ENCODE peak calls at places on chromosomes 4 and X, in four cellular contexts. D, H, F and J are unnamed samples.

GRCh38 chr4:52877694-52878093 is 15.6 kb downstream of the RASL11B start:
- DNase-seq in D (no peak), H (no peak), F (no peak), J (no peak)

GRCh38 chr4:48748949-48749596 is 31.0 kb downstream of the FRYL start:
- DNase-seq in D (no peak), H (no peak), F (no peak), J (no peak)

GRCh38 chr4:8607603-8608481 is 15.3 kb downstream of the CPZ start:
- DNase-seq in D (peak; percentile 42), H (no peak), F (no peak), J (peak; percentile 97)

GRCh38 chr4:158169516-158169915 is 3.3 kb downstream of the GASK1B start:
- DNase-seq in D (no peak), H (no peak), F (no peak), J (no peak)

GRCh38 chr4:136055360-136055759 is 1476.9 kb downstream of the PCDH18 start:
- DNase-seq in D (no peak), H (no peak), F (no peak), J (no peak)

GRCh38 chrX:107559506-107559905 is 68.8 kb upstream of the PRPS1 start:
- DNase-seq in D (no peak), H (no peak), F (no peak), J (no peak)

GRCh38 chr4:25457053-25457715 is 80.1 kb downstream of the ANAPC4 start:
- DNase-seq in D (no peak), H (no peak), F (no peak), J (no peak)

GRCh38 chrX:38871129-38872029 is 70.1 kb downstream of the MID1IP1 start:
- DNase-seq in D (no peak), H (no peak), F (no peak), J (no peak)

GRCh38 chrX:125407314-125407713 is 87.6 kb downstream of the TEX13C start:
- DNase-seq in D (no peak), H (no peak), F (no peak), J (no peak)

GRCh38 chrX:17017134-17017533 is 70.7 kb downstream of the REPS2 start:
- DNase-seq in D (no peak), H (no peak), F (no peak), J (no peak)

GRCh38 chr4:39369301-39369700 is 3.1 kb upstream of the RFC1 start:
- DNase-seq in D (peak; percentile 37), H (no peak), F (no peak), J (no peak)

GRCh38 chr4:54924891-54925290 is 200.5 kb downstream of the KDR start:
- DNase-seq in D (no peak), H (no peak), F (no peak), J (no peak)

GRCh38 chr4:145011636-145012035 is 86.4 kb downstream of the ANAPC10 start:
- DNase-seq in D (no peak), H (no peak), F (no peak), J (no peak)

GRCh38 chrX:136711147-136711546 is 63.2 kb downstream of the CD40LG start:
- DNase-seq in D (peak; percentile 32), H (no peak), F (no peak), J (peak; percentile 42)

GRCh38 chr4:182015893-182016292 is 227.3 kb upstream of the TENM3 start:
- DNase-seq in D (no peak), H (no peak), F (no peak), J (no peak)

GRCh38 chr4:3227878-3228675 is 20.9 kb upstream of the MSANTD1 start:
- DNase-seq in D (no peak), H (no peak), F (no peak), J (no peak)

GRCh38 chr4:48180234-48180633 is 46.2 kb upstream of the TXK start:
- DNase-seq in D (no peak), H (no peak), F (no peak), J (no peak)

GRCh38 chr4:8854866-8855265 is 16.8 kb downstream of the HMX1 start:
- DNase-seq in D (no peak), H (no peak), F (no peak), J (no peak)

GRCh38 chr4:96698891-96699290 is 859.0 kb downstream of the PDHA2 start:
- DNase-seq in D (no peak), H (no peak), F (no peak), J (no peak)

GRCh38 chr4:4308800-4309441 is 18.9 kb downstream of the ZBTB49 start:
- DNase-seq in D (no peak), H (no peak), F (no peak), J (no peak)

GRCh38 chrX:20680998-20681397 is 414.3 kb upstream of the RPS6KA3 start:
- DNase-seq in D (no peak), H (no peak), F (no peak), J (no peak)

DNA sequence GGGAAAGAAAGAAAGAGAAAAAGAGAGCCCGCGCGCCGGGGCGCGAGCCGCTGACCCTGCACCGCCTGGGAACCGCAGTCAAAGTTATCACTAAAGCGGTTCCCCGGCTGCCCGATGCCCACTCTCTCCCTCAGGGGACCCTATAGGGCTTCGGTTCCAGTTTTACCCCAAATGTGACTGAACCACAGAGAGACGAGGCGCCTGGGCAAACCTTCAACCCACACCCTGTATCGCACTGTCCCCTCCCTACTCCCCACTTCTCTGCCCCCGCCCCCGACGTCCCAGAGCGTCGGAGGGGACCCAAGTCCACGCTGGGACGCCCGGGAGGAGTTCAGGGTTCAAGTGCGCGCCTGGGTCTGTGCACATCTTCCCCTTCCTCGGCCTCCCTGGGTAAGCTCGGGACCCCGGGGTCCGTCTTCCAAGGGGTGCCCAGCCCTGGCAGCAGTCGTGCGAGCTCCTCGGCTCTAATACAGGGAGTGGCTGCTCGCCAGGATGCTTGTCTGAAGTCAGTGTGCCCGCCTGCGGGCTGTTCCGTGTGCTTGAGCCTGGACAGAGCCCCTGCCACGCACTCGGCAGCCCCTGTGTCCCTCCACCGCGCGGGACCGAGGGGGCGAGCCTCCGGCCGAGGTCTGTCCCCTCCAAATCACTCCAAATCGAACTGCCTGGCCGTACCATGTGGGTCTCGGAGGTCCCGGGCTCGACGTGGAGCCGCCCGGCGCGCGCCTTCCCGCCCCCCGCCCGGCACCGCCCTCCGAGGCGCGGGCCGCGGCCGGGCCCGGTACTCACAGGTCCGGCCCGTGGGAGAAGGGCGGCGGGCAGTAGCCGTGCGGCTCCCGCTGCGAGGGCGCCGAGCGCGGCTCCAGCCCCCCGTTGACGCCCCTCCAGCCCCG is 935 bp downstream of the TRPC3 start:
- DNase-seq in D (no peak), H (no peak), F (no peak), J (peak; percentile 44)
- H3K27ac ChIP-seq in D (no peak overlapping the region), H (no peak overlapping the region), F (no peak overlapping the region), J (no peak overlapping the region)

GRCh38 chrX:142095816-142096215 is 109.3 kb downstream of the MAGEC2 start:
- DNase-seq in D (no peak), H (no peak), F (no peak), J (no peak)

DNA sequence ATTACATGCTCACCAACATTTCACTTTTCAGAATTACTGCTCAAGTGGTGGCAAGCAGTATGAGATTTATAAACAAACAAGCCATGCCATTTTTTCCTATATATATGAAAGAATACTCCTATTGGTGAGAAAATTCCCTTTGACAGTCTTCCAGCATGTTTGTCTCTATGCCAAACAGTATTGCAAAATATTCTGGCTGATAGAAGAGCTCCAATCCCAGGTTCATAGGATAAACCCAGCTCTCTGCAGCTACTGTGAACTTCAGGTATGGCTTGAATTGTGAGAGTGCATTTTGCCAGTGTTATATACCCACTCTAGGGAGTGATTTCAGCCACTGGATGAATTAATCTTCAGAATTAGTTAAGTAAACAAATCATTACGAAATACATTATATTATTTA is 108.8 kb downstream of the MAGEC2 start:
- DNase-seq in D (no peak), H (no peak), F (no peak), J (no peak)
- TF ChIP-seq NFIC in D (no peak), H (no peak), F (no peak), J (no peak)

GRCh38 chrX:116277391-116277790 is 106.8 kb downstream of the AGTR2 start:
- DNase-seq in D (no peak), H (no peak), F (no peak), J (no peak)
- H3K27ac ChIP-seq in D (no peak overlapping the region), H (no peak overlapping the region), F (no peak overlapping the region), J (no peak overlapping the region)

GRCh38 chrX:150363561-150364346 is 637 bp downstream of the MAMLD1 start:
- DNase-seq in D (no peak), H (no peak), F (no peak), J (peak; percentile 69)

GRCh38 chrX:150364347-150365050 is 1.4 kb downstream of the MAMLD1 start:
- DNase-seq in D (no peak), H (no peak), F (no peak), J (peak; percentile 59)

GRCh38 chrX:150366951-150367545 is 3.9 kb downstream of the MAMLD1 start:
- DNase-seq in D (no peak), H (no peak), F (no peak), J (no peak)

GRCh38 chrX:150365051-150365952 is 2.2 kb downstream of the MAMLD1 start:
- DNase-seq in D (peak; percentile 34), H (no peak), F (no peak), J (peak; percentile 78)

DNA sequence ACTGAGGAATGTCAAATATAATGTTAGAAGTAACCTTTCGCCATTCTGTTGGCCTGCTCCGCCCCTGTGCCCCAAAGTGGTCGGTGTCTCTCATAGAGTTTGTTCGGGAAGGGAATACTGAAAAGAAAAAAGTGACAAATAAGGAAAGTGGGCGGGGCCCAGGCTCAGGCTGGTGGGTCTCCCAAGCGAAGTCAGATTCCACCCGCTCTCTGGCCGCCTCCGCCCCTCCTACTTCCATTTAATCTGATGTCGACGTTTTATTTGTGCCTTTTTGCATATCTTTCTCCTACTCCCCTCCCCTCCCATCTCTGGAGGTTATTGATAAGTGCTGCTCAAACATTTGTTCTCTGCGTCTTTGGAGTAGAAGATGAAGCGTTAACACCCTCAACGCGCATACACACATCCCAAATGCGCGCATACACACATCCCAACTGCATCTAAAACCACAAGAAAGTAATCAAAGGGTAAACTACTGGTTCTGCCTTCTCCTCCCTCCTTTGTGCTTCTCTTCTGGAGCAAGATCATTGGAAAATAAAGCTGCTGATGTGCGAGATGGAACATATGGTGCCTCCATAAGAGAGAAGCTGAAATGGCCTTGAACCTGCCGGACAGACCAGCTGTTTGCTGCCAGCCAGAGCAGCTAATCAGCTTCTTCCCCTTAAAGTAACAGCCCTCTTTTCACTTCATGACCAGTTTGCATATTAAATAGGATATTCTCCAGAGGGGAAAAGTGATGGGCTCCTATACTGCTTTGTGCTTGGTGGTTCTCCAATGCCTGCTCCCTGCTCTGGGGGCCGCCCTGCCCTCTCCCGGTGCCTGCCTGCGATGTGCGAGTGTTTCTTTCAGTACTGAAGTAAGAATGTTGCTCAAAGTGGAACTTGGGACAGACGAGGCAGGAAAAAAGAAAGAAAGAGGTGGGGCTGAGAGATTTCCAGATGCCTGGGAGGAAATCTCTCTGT is 3.1 kb downstream of the MAMLD1 start:
- DNase-seq in D (peak; percentile 23), H (no peak), F (no peak), J (no peak)
- TF ChIP-seq NFIC in D (no peak), H (no peak), F (no peak), J (no peak)

GRCh38 chrX:2691543-2692220 is 587 bp downstream of the CD99 start:
- DNase-seq in D (peak; percentile 40), H (no peak), F (no peak), J (no peak)
- H3K27ac ChIP-seq in D (peak overlapping the region; percentile 57), H (peak overlapping the region; percentile 65), F (peak overlapping the region; percentile 84), J (peak overlapping the region; percentile 8)

GRCh38 chr4:152935661-152936445 is at the start of gene FHDC1:
- DNase-seq in D (peak; percentile 80), H (no peak), F (no peak), J (peak; percentile 80)
- TF ChIP-seq NFIC in D (no peak), H (no peak), F (no peak), J (no peak)

DNA sequence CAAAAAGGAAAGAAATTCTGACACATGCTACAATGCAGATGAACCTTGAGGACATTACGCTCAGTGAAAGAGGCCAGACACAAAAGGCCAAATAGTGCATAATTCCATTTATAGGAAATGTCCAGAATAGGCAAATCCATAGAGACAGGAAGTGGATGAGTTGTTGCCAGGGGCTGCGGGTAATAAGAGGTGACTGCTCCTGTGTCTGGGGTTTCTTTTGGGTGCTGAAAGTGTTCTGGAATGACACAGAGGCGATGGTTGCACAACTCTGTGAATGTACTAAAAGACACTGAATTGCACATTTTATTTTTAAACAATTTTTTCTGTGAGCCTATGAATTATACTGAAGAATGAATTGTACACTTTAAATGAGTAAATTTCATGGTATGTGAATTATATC is 23.3 kb upstream of the IRAK1 start:
- DNase-seq in D (no peak), H (no peak), F (no peak), J (no peak)
- H3K27ac ChIP-seq in D (no peak overlapping the region), H (no peak overlapping the region), F (no peak overlapping the region), J (peak overlapping the region; percentile 21)